ENCODE peak calls at places on chromosomes 13 and 19, in ten cellular contexts. P is IMR-90, R is GM10248, N is thoracic aorta, H is testis, X is foreskin keratinocyte, D is mucosa of descending colon, W is psoas muscle, A is A673, V is left ventricle myocardium inferior. I is an unnamed sample.

GRCh38 chr19:35347171-35347929 is at the start of gene FFAR1:
- DNase-seq in D (no peak), N (no peak), P (no peak), V (no peak), A (no peak), X (no peak), H (no peak), W (no peak), R (peak), I (peak)

GRCh38 chr13:106473174-106473573 is 62.3 kb downstream of the EFNB2 start:
- DNase-seq in D (no peak), V (peak), R (no peak), X (no peak), W (no peak), A (no peak), P (no peak), N (no peak), H (peak), I (no peak)

GRCh38 chr19:731000-731399 is 19.9 kb upstream of the MISP start:
- DNase-seq in D (no peak), R (no peak), N (no peak), X (no peak), V (no peak), P (no peak), W (no peak), H (no peak), A (no peak), I (no peak)

GRCh38 chr13:99124695-99125334 is 75.8 kb upstream of the UBAC2 start:
- DNase-seq in N (no peak), R (peak), X (peak), W (no peak), H (no peak), D (no peak), P (peak), V (no peak), A (peak), I (no peak)

GRCh38 chr19:12703056-12703455 is 6.6 kb upstream of the FBXW9 start:
- DNase-seq in W (no peak), V (no peak), D (no peak), N (no peak), X (no peak), A (peak), H (peak), R (no peak), P (peak), I (no peak)

GRCh38 chr13:111936267-111936925 is 130.6 kb upstream of the SOX1 start:
- DNase-seq in H (no peak), N (no peak), X (no peak), R (no peak), D (no peak), V (no peak), A (no peak), W (no peak), P (no peak), I (no peak)

GRCh38 chr19:33676999-33677665 is 55.4 kb downstream of the CHST8 start:
- DNase-seq in V (no peak), D (no peak), P (no peak), A (no peak), R (no peak), W (no peak), N (no peak), H (no peak), X (no peak), I (peak)

GRCh38 chr13:77386880-77387606 is 60.1 kb upstream of the MYCBP2 start:
- DNase-seq in H (no peak), N (peak), R (peak), D (no peak), W (peak), A (no peak), X (no peak), V (no peak), P (peak), I (no peak)

GRCh38 chr19:48619692-48620565 is 623 bp downstream of the SPHK2 start:
- DNase-seq in H (no peak), W (peak), N (no peak), V (no peak), D (no peak), P (no peak), A (no peak), X (no peak), R (no peak), I (no peak)

GRCh38 chr19:5459360-5459759 is 4.1 kb downstream of the ZNRF4 start:
- DNase-seq in N (no peak), H (no peak), R (no peak), V (no peak), X (no peak), A (no peak), P (peak), D (no peak), W (no peak), I (no peak)

GRCh38 chr13:59088716-59089115 is 1075.0 kb downstream of the DIAPH3 start:
- DNase-seq in W (no peak), A (no peak), P (peak), D (no peak), V (no peak), H (no peak), X (no peak), R (no peak), N (no peak), I (no peak)

GRCh38 chr19:16791942-16792341 is 37.3 kb upstream of the SIN3B start:
- DNase-seq in W (no peak), H (no peak), V (no peak), X (no peak), P (no peak), D (no peak), R (no peak), N (no peak), A (no peak), I (no peak)

GRCh38 chr13:60244381-60244780 is 80.7 kb upstream of the DIAPH3 start:
- DNase-seq in X (no peak), A (no peak), R (no peak), V (no peak), W (no peak), N (no peak), D (no peak), H (no peak), P (no peak), I (no peak)

GRCh38 chr19:53927745-53928144 is 18.7 kb downstream of the CACNG7 start:
- DNase-seq in R (no peak), X (peak), A (peak), D (no peak), H (peak), W (no peak), N (no peak), P (peak), V (no peak), I (no peak)

GRCh38 chr13:98285317-98285716 is 108.2 kb upstream of the RNF113B start:
- DNase-seq in A (peak), H (no peak), V (no peak), R (no peak), P (peak), X (peak), D (no peak), W (no peak), N (no peak), I (no peak)

GRCh38 chr19:45547965-45548609 is 36.5 kb downstream of the OPA3 start:
- DNase-seq in H (no peak), D (peak), A (peak), W (no peak), X (peak), P (peak), V (no peak), N (no peak), R (no peak), I (no peak)

DNA sequence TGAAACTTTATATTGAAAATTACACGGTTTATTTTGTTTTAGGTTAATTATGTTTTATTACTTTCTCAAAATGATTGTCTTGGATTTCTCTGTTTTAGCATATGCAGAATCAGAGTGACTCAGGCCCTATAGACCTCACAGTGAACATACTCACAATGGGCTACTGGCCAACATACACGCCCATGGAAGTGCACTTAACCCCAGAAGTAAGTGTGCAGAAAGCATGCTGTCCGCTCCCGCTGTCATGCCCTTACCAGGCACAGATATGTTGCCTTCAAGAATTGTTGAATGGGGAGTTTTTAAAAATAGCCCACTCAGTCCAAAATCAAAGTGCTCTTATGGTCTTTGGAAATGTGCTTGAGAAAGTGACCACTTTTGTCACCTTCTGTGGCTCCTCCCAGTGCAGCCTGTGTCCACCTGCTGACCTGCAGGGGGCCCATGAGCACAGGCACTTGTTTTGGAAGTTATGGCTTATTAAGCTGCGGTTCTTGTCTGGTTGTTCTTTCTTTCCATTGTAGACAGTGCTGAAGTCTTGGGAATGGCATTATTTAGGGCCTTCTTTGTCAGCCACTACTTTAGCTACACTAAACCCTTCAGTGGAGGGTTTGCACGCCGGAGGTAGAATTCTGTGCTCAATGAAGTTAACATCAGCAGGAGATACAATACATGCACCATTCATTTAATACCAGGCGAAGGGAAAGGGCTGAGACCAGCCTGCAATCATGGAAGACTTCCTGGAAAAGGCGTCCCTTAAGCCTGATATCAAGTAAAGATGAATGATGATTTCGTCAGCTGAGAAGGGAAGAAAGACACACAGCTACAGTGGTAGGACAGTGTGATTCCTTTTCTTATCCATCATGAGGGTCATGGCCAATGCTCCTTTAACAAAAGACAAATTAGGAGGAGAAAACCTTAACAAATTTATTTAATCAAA is 36.7 kb downstream of the CUL4A start:
- DNase-seq in P (peak), R (no peak), W (no peak), V (no peak), X (no peak), H (no peak), N (no peak), D (no peak), A (no peak), I (no peak)
- TF ChIP-seq CTCF in P (peak), R (no peak), W (peak), V (peak), X (peak), H (no peak), N (no peak), D (no peak), A (no peak), I (peak)

DNA sequence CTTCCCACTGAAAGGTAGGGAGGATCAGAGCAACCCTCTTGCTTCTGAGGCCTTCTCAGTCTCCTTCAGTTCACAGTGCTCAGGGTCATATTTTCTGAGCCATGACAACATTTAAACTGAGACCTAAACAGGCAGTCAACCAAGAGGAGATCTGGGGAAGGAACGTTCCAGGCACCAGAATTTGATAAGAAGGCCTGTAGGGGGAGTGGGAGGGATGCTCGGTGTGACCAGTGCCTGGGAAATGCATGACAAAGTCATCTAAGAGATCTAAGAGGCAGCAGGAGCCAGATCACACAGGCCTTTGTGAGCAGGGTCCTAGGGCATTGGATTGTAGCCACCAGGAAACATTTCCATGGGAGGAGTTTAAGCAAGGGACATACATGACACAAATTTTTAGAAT is 71.6 kb downstream of the SHISA2 start:
- DNase-seq in N (no peak), P (peak), R (no peak), W (no peak), H (no peak), X (no peak), V (no peak), D (no peak), A (peak), I (no peak)
- TF ChIP-seq CTCF in N (peak), P (no peak), R (no peak), W (peak), H (no peak), X (peak), V (peak), D (no peak), A (peak), I (no peak)

GRCh38 chr19:21430674-21431073 is 33.7 kb downstream of the ZNF493 start:
- DNase-seq in A (no peak), N (no peak), V (no peak), X (no peak), H (no peak), W (no peak), R (no peak), D (no peak), P (no peak), I (no peak)

GRCh38 chr19:21439372-21439771 is 42.4 kb downstream of the ZNF493 start:
- DNase-seq in D (no peak), A (no peak), V (no peak), R (no peak), X (peak), N (no peak), H (no peak), P (no peak), W (no peak), I (no peak)

GRCh38 chr19:21432590-21432989 is 35.7 kb downstream of the ZNF493 start:
- DNase-seq in P (no peak), V (no peak), H (no peak), R (no peak), X (no peak), A (no peak), N (no peak), D (no peak), W (no peak), I (no peak)

GRCh38 chr19:21434516-21434915 is 37.6 kb downstream of the ZNF493 start:
- DNase-seq in A (no peak), W (no peak), N (no peak), P (no peak), H (no peak), R (no peak), X (no peak), V (no peak), D (no peak), I (no peak)

GRCh38 chr19:21434967-21435544 is 38.1 kb downstream of the ZNF493 start:
- DNase-seq in N (no peak), W (no peak), A (no peak), R (no peak), X (no peak), V (no peak), P (no peak), H (no peak), D (no peak), I (no peak)
- TF ChIP-seq CTCF in N (no peak), W (no peak), A (no peak), R (no peak), X (no peak), V (no peak), P (no peak), H (no peak), D (no peak), I (no peak)

DNA sequence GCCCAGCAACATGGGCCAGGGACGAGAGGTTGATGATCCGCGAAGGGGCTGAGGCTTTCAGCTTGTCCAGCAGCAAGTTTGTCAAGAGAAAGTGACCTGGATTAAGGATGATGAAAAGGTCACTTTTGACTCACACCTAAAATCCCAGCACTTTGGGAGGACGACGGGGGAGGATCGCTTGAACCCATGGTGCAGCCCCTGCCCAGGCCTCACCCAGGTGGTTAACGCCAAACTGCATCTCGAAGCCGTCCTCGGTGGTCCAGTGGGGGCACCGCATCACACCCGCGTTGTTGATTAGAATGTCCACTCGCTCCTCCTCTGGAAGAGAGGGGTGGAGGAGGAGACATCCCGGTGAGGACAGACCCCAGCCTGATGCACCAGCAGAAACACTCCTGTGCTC is 10.4 kb upstream of the GP6 start:
- DNase-seq in P (no peak), W (no peak), R (no peak), H (no peak), X (no peak), A (no peak), V (no peak), N (no peak), D (no peak), I (no peak)
- TF ChIP-seq CTCF in P (no peak), W (no peak), R (no peak), H (no peak), X (no peak), A (no peak), V (no peak), N (no peak), D (no peak), I (no peak)

GRCh38 chr13:29543230-29544215 is 52.0 kb downstream of the SLC7A1 start:
- DNase-seq in A (no peak), P (peak), X (no peak), R (peak), D (no peak), V (no peak), N (no peak), H (no peak), W (no peak), I (no peak)
- TF ChIP-seq CTCF in A (no peak), P (peak), X (peak), R (peak), D (no peak), V (no peak), N (no peak), H (no peak), W (no peak), I (no peak)

DNA sequence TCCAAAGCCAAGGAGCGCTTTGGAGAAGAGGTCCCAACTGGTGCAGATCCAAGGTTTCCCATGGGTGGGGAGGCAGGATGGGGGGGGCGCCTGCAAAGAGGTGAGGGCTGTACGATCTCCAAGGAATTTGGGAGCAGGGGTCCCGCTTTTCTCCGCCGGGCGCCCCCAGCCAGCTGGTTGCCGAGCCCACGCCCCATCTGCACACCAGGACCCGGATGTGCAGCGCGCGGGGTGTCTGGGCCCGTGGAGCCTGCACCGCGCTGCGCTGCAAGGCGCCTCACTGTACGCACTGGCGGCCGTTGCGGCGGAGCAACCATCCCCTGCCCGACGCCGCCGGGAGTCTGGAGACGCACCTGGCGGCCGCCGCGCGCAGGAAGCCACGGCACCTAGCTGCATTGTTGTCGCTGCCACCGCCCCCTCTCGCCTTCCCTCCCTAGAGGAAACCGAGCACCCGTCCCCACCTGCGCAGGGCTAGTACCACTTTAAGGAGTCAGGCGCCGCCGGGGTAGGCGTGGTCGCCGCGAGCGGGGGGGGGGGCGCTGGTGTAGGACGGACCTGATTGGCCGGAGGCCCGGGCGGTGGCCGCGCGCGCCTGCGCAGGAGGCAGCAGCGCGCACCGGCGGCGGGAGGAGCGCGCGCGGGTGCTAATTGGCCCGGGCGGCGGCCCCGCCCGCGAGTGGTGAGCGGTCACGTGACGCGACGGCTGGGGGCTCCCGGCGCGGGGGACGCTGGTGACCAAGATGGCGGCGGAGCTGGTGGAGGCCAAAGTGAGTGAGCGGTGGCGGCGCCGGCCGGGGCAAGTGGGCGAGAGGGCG is at the start of gene PIAS4:
- DNase-seq in A (peak), N (peak), P (peak), W (peak), V (peak), D (peak), H (peak), X (peak), R (peak), I (peak)
- TF ChIP-seq CTCF in A (no peak), N (no peak), P (peak), W (no peak), V (no peak), D (no peak), H (peak), X (no peak), R (no peak), I (no peak)

GRCh38 chr13:73058741-73059459 is at the start of gene KLF5:
- DNase-seq in P (peak), W (peak), X (peak), R (peak), A (peak), D (peak), H (peak), N (peak), V (peak), I (peak)
- TF ChIP-seq CTCF in P (no peak), W (no peak), X (no peak), R (no peak), A (no peak), D (no peak), H (no peak), N (no peak), V (peak), I (no peak)

DNA sequence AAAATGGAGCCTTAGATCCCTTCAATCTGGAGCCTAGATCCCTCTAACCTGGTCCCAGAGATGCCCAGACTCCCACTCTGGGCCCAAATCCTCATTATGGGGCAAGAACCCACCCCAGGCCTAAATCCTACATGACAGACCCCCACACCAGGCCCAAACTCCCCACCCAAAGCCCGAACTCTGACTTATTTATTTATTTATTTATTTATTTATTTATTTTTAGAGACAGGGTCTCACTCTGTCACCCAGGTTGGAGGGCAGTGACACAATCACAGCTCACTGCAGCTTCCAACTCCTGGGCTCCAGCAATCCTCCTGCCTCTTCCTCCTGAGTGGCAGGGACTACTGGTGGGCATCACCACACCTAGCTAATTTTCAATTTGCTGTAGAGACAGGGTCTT is 12.0 kb downstream of the FBN3 start:
- DNase-seq in V (no peak), H (no peak), P (no peak), D (no peak), A (no peak), W (no peak), X (no peak), N (no peak), R (no peak), I (no peak)
- TF ChIP-seq CTCF in V (no peak), H (no peak), P (no peak), D (no peak), A (no peak), W (no peak), X (no peak), N (no peak), R (no peak), I (no peak)

GRCh38 chr19:13984875-13985741 is 21.0 kb downstream of the RFX1 start:
- DNase-seq in D (no peak), P (no peak), V (no peak), N (no peak), A (no peak), H (no peak), X (no peak), R (no peak), W (no peak), I (no peak)
- TF ChIP-seq CTCF in D (no peak), P (no peak), V (no peak), N (no peak), A (no peak), H (no peak), X (no peak), R (no peak), W (no peak), I (no peak)

I was measured in right lobe of liver.